ENCODE peak calls at places on chromosomes 11 and 22, in six cellular contexts. P is AG09309, N is MCF 10A, Z is tibial nerve, V is RWPE1, F is prostate gland. B is an unnamed sample.

GRCh38 chr22:29393019-29393608 is 4.7 kb upstream of the AP1B1 start:
- DNase-seq in P (no peak), N (no peak), Z (no peak), V (no peak), F (no peak), B (no peak)

GRCh38 chr11:92627615-92628201 is 341.7 kb upstream of the MTNR1B start:
- DNase-seq in P (peak; percentile 4), N (no peak), Z (no peak), V (no peak), F (no peak), B (no peak)

GRCh38 chr22:35556666-35557065 is 16.0 kb downstream of the RASD2 start:
- DNase-seq in P (no peak), N (no peak), Z (no peak), V (no peak), F (no peak), B (no peak)

GRCh38 chr11:65425105-65425970 is 2.7 kb downstream of the NEAT1 start:
- DNase-seq in P (peak; percentile 38), N (peak; percentile 76), Z (no peak), V (no peak), F (no peak), B (no peak)

GRCh38 chr11:13080861-13081260 is 71.7 kb downstream of the RASSF10 start:
- DNase-seq in P (no peak), N (no peak), Z (no peak), V (no peak), F (no peak), B (no peak)

GRCh38 chr11:22512457-22512856 is 113.2 kb downstream of the FANCF start:
- DNase-seq in P (no peak), N (no peak), Z (no peak), V (no peak), F (no peak), B (no peak)

GRCh38 chr22:25564979-25565677 is 653 bp downstream of the GRK3 start:
- DNase-seq in P (no peak), N (peak; percentile 14), Z (no peak), V (no peak), F (peak; percentile 47), B (no peak)

GRCh38 chr11:2365571-2366210 is 11.4 kb upstream of the CD81 start:
- DNase-seq in P (no peak), N (no peak), Z (no peak), V (no peak), F (no peak), B (no peak)

GRCh38 chr11:134460044-134460371 is 48.0 kb upstream of the B3GAT1 start:
- DNase-seq in P (no peak), N (no peak), Z (no peak), V (no peak), F (no peak), B (no peak)

GRCh38 chr11:2884424-2884815 is 1.2 kb downstream of the CDKN1C start:
- DNase-seq in P (no peak), N (no peak), Z (no peak), V (no peak), F (no peak), B (no peak)

GRCh38 chr11:37465221-37465620 is 867.2 kb upstream of the RAG2 start:
- DNase-seq in P (no peak), N (no peak), Z (no peak), V (no peak), F (no peak), B (no peak)

GRCh38 chr11:134223066-134223465 is 701 bp downstream of the NCAPD3 start:
- DNase-seq in P (no peak), N (peak; percentile 14), Z (no peak), V (no peak), F (no peak), B (no peak)

GRCh38 chr11:57288771-57289579 is 35.8 kb downstream of the TNKS1BP1 start:
- DNase-seq in P (peak; percentile 76), N (peak; percentile 47), Z (no peak), V (peak; percentile 68), F (no peak), B (no peak)

GRCh38 chr22:50456466-50457234 is 18.2 kb downstream of the SBF1 start:
- DNase-seq in P (no peak), N (no peak), Z (no peak), V (no peak), F (no peak), B (no peak)

GRCh38 chr11:19805827-19806226 is 93.2 kb downstream of the NAV2 start:
- DNase-seq in P (no peak), N (no peak), Z (no peak), V (no peak), F (no peak), B (no peak)

GRCh38 chr11:1536065-1536843 is 35.8 kb downstream of the DUSP8 start:
- DNase-seq in P (no peak), N (no peak), Z (no peak), V (no peak), F (no peak), B (no peak)

GRCh38 chr11:115166826-115167225 is 337.4 kb downstream of the CADM1 start:
- DNase-seq in P (no peak), N (peak; percentile 10), Z (no peak), V (no peak), F (peak; percentile 25), B (no peak)

GRCh38 chr11:70942593-70942992 is 309.8 kb downstream of the SHANK2 start:
- DNase-seq in P (no peak), N (peak; percentile 3), Z (no peak), V (no peak), F (no peak), B (no peak)

GRCh38 chr22:30402036-30402759 is 5.4 kb downstream of the SEC14L2 start:
- DNase-seq in P (no peak), N (no peak), Z (no peak), V (no peak), F (no peak), B (no peak)

GRCh38 chr11:80388536-80388935 is 947.7 kb upstream of the TENM4 start:
- DNase-seq in P (no peak), N (no peak), Z (no peak), V (no peak), F (no peak), B (no peak)

GRCh38 chr22:17096095-17096494 is 11.3 kb downstream of the IL17RA start:
- DNase-seq in P (no peak), N (no peak), Z (no peak), V (no peak), F (no peak), B (no peak)

GRCh38 chr11:19160839-19161238 is 40.9 kb downstream of the CSRP3 start:
- DNase-seq in P (no peak), N (peak; percentile 3), Z (no peak), V (peak; percentile 1), F (no peak), B (no peak)

GRCh38 chr22:20324139-20324516 is 4.3 kb upstream of the DGCR6L start:
- DNase-seq in P (no peak), N (no peak), Z (no peak), V (no peak), F (no peak), B (no peak)

GRCh38 chr11:66674964-66675602 is 2.6 kb downstream of the RBM4B start:
- DNase-seq in P (no peak), N (no peak), Z (no peak), V (no peak), F (no peak), B (no peak)

GRCh38 chr11:10777393-10777793 is 26.3 kb downstream of the CTR9 start:
- DNase-seq in P (no peak), N (no peak), Z (no peak), V (no peak), F (no peak), B (no peak)

GRCh38 chr22:50507421-50507990 is at the start of gene LMF2:
- DNase-seq in P (peak; percentile 11), N (no peak), Z (peak; percentile 83), V (peak; percentile 83), F (peak; percentile 85), B (peak; percentile 66)

GRCh38 chr11:46348986-46349401 is 1.7 kb downstream of the DGKZ start:
- DNase-seq in P (no peak), N (no peak), Z (no peak), V (no peak), F (no peak), B (no peak)

GRCh38 chr22:31861226-31861840 is 83.0 kb upstream of the YWHAH start:
- DNase-seq in P (no peak), N (no peak), Z (no peak), V (no peak), F (no peak), B (no peak)

GRCh38 chr11:110809800-110810199 is 97.6 kb upstream of the ARHGAP20 start:
- DNase-seq in P (no peak), N (no peak), Z (no peak), V (no peak), F (no peak), B (no peak)

GRCh38 chr11:57778318-57779037 is 16.9 kb downstream of the CTNND1 start:
- DNase-seq in P (peak; percentile 89), N (peak; percentile 96), Z (peak; percentile 86), V (peak; percentile 91), F (peak; percentile 91), B (no peak)

GRCh38 chr11:43687120-43687791 is 6.7 kb downstream of the HSD17B12 start:
- DNase-seq in P (no peak), N (peak; percentile 69), Z (no peak), V (peak; percentile 44), F (no peak), B (no peak)

DNA sequence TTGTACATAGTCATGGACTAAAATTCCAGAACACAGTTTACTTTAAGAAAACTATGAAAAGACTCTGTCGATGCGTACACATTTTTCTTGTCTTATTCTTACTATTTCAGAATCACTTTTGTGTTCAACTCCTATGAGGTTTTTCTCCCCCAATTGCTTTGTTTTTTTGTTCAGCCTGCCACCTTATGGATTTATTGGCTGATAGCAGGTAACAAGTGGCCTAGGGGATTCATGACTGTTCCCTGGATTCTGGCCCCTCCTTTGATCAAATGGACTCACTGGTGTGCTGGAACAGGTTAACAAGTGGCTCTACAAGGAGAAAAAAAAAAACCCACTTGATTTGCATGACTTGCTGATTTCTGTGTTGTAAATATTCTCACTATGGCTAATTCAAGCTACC is 10.6 kb downstream of the MMP20 start:
- DNase-seq in P (no peak), N (peak; percentile 14), Z (no peak), V (peak; percentile 3), F (no peak), B (no peak)
- TF ChIP-seq CTCF in P (peak; percentile 6), N (no peak), Z (no peak), V (peak; percentile 24), F (peak; percentile 18), B (peak; percentile 30)

GRCh38 chr11:107591446-107592236 is 694 bp downstream of the ELMOD1 start:
- DNase-seq in P (no peak), N (no peak), Z (no peak), V (no peak), F (no peak), B (no peak)
- TF ChIP-seq CTCF in P (no peak), N (no peak), Z (no peak), V (no peak), F (no peak), B (no peak)

GRCh38 chr11:5605849-5606248 is 9.4 kb downstream of the TRIM6 start:
- DNase-seq in P (peak; percentile 73), N (peak; percentile 87), Z (no peak), V (peak; percentile 56), F (no peak), B (no peak)
- TF ChIP-seq CTCF in P (peak; percentile 23), N (peak; percentile 16), Z (no peak), V (no peak), F (no peak), B (no peak)

DNA sequence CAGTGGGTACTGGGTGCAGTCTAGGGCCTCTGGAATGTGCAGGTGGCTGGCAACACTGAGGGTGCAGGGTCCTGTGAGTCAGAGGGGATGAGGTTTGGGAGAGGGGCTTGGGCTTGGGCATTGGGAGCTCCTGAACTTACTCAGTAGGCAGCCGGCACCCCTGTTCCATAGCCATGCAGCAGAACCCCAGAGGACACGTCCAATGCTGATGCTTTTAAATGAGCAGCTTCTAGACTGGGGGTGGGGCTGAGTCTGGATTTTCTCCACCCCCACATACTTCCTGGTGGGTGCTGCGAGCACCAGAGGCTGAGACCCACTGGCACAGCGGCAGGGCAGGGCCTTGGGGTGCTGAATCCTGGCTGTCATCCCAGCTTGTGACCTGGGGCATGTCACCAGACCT is 71.4 kb downstream of the ARHGAP8 start:
- DNase-seq in P (no peak), N (no peak), Z (no peak), V (no peak), F (no peak), B (no peak)
- TF ChIP-seq CTCF in P (no peak), N (no peak), Z (no peak), V (no peak), F (no peak), B (no peak)